ENCODE peak calls at places on chromosomes 5 and 9, in seven cellular contexts. L is PC-3; O is psoas muscle; W is CD4-positive, alpha-beta T cell; T is IMR-90; R is heart left ventricle; P is tibial nerve. G is an unnamed sample.

GRCh38 chr5:154221371-154221896 is 30.9 kb downstream of the GALNT10 start:
- DNase-seq in L (peak), O (no peak), W (peak), T (peak), R (peak), P (no peak), G (no peak)

GRCh38 chr5:169656125-169656990 is 19.3 kb downstream of the DOCK2 start:
- DNase-seq in L (no peak), O (no peak), W (no peak), T (peak), R (peak), P (no peak), G (peak)

GRCh38 chr5:10354048-10354872 is 765 bp downstream of the MARCHF6 start:
- DNase-seq in L (peak), O (no peak), W (peak), T (peak), R (peak), P (no peak), G (no peak)

GRCh38 chr5:83253731-83254130 is 176.4 kb downstream of the XRCC4 start:
- DNase-seq in L (no peak), O (no peak), W (no peak), T (no peak), R (no peak), P (no peak), G (no peak)

GRCh38 chr5:72557576-72558336 is 50.5 kb upstream of the ZNF366 start:
- DNase-seq in L (no peak), O (no peak), W (no peak), T (no peak), R (no peak), P (no peak), G (no peak)

GRCh38 chr5:102762095-102762534 is 7.0 kb downstream of the PAM start:
- DNase-seq in L (peak), O (no peak), W (no peak), T (peak), R (no peak), P (no peak), G (no peak)

GRCh38 chr5:163104496-163104895 is 332.9 kb upstream of the CCNG1 start:
- DNase-seq in L (peak), O (no peak), W (no peak), T (no peak), R (no peak), P (no peak), G (no peak)

GRCh38 chr9:116466289-116467012 is 220.7 kb upstream of the TRIM32 start:
- DNase-seq in L (no peak), O (no peak), W (no peak), T (peak), R (no peak), P (no peak), G (no peak)

GRCh38 chr5:146789712-146790660 is 88.6 kb downstream of the PPP2R2B start:
- DNase-seq in L (no peak), O (no peak), W (no peak), T (no peak), R (no peak), P (no peak), G (no peak)

GRCh38 chr9:20447291-20447690 is 175.0 kb downstream of the MLLT3 start:
- DNase-seq in L (no peak), O (no peak), W (no peak), T (no peak), R (no peak), P (no peak), G (no peak)

GRCh38 chr9:136644343-136644592 is 18.4 kb upstream of the EGFL7 start:
- DNase-seq in L (no peak), O (no peak), W (no peak), T (peak), R (peak), P (no peak), G (peak)

GRCh38 chr5:109743041-109743531 is 53.4 kb downstream of the MAN2A1 start:
- DNase-seq in L (no peak), O (no peak), W (no peak), T (no peak), R (no peak), P (no peak), G (no peak)

GRCh38 chr9:133763272-133764183 is 25.4 kb upstream of the SARDH start:
- DNase-seq in L (no peak), O (no peak), W (no peak), T (peak), R (no peak), P (no peak), G (no peak)

GRCh38 chr9:7315746-7316457 is 483.7 kb downstream of the DMAC1 start:
- DNase-seq in L (no peak), O (no peak), W (no peak), T (peak), R (no peak), P (no peak), G (no peak)

GRCh38 chr9:97633859-97634485 is 351 bp downstream of the NCBP1 start:
- DNase-seq in L (peak), O (no peak), W (no peak), T (peak), R (no peak), P (no peak), G (no peak)

GRCh38 chr9:118455781-118456180 is 751.6 kb downstream of the TLR4 start:
- DNase-seq in L (no peak), O (no peak), W (no peak), T (no peak), R (no peak), P (no peak), G (no peak)

GRCh38 chr5:134541736-134542376 is 16.4 kb downstream of the JADE2 start:
- DNase-seq in L (peak), O (no peak), W (no peak), T (peak), R (peak), P (no peak), G (peak)

GRCh38 chr5:67873935-67874334 is 341.6 kb upstream of the PIK3R1 start:
- DNase-seq in L (no peak), O (no peak), W (no peak), T (no peak), R (no peak), P (no peak), G (no peak)

GRCh38 chr5:141668601-141669265 is 13.3 kb downstream of the ARAP3 start:
- DNase-seq in L (no peak), O (no peak), W (no peak), T (peak), R (no peak), P (no peak), G (no peak)

GRCh38 chr5:73701566-73701965 is 75.6 kb downstream of the ARHGEF28 start:
- DNase-seq in L (peak), O (no peak), W (no peak), T (no peak), R (no peak), P (no peak), G (no peak)

GRCh38 chr5:68344447-68345111 is 129.0 kb downstream of the PIK3R1 start:
- DNase-seq in L (peak), O (no peak), W (no peak), T (peak), R (no peak), P (no peak), G (no peak)

GRCh38 chr5:1106385-1107166 is 5.3 kb downstream of the SLC12A7 start:
- DNase-seq in L (no peak), O (no peak), W (peak), T (no peak), R (no peak), P (no peak), G (peak)

GRCh38 chr5:31911291-31912265 is 262.5 kb downstream of the GOLPH3 start:
- DNase-seq in L (peak), O (no peak), W (no peak), T (no peak), R (no peak), P (no peak), G (no peak)

GRCh38 chr5:90696148-90696547 is 137.6 kb downstream of the ADGRV1 start:
- DNase-seq in L (no peak), O (no peak), W (no peak), T (no peak), R (no peak), P (no peak), G (no peak)

GRCh38 chr5:36840077-36840476 is 36.5 kb upstream of the NIPBL start:
- DNase-seq in L (no peak), O (no peak), W (no peak), T (no peak), R (no peak), P (no peak), G (no peak)

GRCh38 chr5:106094128-106094726 is 1576.5 kb downstream of the EFNA5 start:
- DNase-seq in L (peak), O (no peak), W (no peak), T (peak), R (no peak), P (no peak), G (no peak)

GRCh38 chr9:95282332-95282731 is 35.2 kb downstream of the FANCC start:
- DNase-seq in L (no peak), O (no peak), W (no peak), T (no peak), R (no peak), P (no peak), G (no peak)

GRCh38 chr5:102617857-102618187 is 119.0 kb upstream of the SLCO6A1 start:
- DNase-seq in L (peak), O (no peak), W (no peak), T (no peak), R (no peak), P (no peak), G (no peak)

GRCh38 chr9:88791105-88791805 is 200.0 kb upstream of the S1PR3 start:
- DNase-seq in L (peak), O (no peak), W (no peak), T (peak), R (no peak), P (no peak), G (no peak)

GRCh38 chr5:72556351-72557146 is 49.3 kb upstream of the ZNF366 start:
- DNase-seq in L (peak), O (peak), W (peak), T (peak), R (peak), P (peak), G (no peak)

GRCh38 chr9:17958363-17958762 is 379.5 kb downstream of the SH3GL2 start:
- DNase-seq in L (no peak), O (no peak), W (no peak), T (no peak), R (no peak), P (no peak), G (no peak)

GRCh38 chr5:134479839-134480238 is 45.6 kb upstream of the JADE2 start:
- DNase-seq in L (no peak), O (no peak), W (no peak), T (no peak), R (no peak), P (no peak), G (no peak)

GRCh38 chr9:117413346-117414219 is 1.3 kb downstream of the ASTN2 start:
- DNase-seq in L (no peak), O (no peak), W (no peak), T (no peak), R (no peak), P (no peak), G (no peak)

GRCh38 chr5:174736777-174737176 is 12.4 kb downstream of the MSX2 start:
- DNase-seq in L (no peak), O (no peak), W (no peak), T (no peak), R (no peak), P (no peak), G (no peak)

GRCh38 chr5:174736351-174736721 is 12.0 kb downstream of the MSX2 start:
- DNase-seq in L (no peak), O (no peak), W (no peak), T (peak), R (no peak), P (no peak), G (no peak)

GRCh38 chr5:174734571-174735497 is 10.5 kb downstream of the MSX2 start:
- DNase-seq in L (no peak), O (no peak), W (no peak), T (no peak), R (no peak), P (no peak), G (no peak)

GRCh38 chr5:174737335-174737734 is 13.0 kb downstream of the MSX2 start:
- DNase-seq in L (no peak), O (no peak), W (no peak), T (peak), R (no peak), P (no peak), G (no peak)

DNA sequence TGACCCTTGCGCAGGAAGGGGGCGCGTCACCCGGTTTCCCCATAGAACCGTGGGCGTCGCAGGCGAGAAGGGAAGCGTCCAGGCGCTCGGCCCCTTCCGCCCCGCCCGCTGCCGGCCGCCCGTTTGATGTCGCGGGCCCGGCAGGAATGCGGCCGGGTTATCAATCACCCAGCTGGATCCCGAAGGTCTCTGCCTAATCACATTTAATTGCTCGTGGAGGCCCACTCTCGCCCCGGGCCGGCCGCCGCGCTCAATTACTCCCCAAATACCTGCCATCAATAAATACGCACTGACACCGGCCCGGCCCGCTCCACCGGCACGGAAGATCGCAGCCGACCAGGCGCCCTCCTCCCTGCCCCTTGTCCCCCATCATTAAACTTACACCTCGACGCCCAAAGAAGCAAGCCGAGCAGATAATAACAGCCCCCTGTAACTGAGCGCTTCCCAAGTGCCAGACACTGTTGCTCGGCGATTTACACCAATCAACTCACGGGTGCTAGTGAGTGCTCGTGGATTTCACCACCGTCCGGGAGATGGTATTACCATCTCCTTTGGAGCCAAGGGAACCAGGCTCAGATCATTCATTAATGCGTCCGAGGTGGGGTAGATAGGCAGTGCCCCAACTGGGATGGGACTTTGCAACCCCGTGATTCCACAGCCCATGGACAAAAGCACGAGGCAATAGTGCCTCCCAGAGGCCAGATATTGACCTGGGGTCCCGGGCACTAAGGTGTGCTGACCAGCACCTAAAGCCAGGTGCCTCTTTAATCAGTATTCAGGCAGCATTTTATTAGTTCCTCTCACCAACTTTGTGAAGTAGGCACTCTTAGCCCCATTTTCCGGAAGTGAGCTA is 11.3 kb downstream of the MSX2 start:
- DNase-seq in L (peak), O (no peak), W (no peak), T (no peak), R (no peak), P (no peak), G (no peak)
- TF ChIP-seq CTCF in L (peak), O (peak), W (no peak), T (peak), R (peak), P (no peak), G (no peak)

DNA sequence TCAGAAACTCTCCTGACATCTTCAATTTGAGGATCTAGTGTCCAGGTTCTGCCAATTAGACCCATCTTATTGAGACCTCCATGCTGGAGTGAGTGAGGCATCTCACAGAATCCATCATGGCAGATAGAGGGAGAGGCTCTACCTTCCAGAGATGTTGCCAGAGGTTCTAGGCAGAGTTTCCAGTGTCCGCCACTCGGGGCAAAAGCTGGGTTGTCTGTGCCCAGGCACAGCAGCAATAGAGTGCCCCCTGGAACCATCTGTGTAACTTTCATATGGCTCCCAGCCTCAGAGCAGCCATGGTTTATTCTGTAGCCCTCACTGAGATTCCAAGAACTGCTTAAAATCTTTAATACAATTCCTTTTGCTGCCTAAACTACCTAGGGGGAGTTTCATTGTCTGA is 16.6 kb upstream of the CCDC112 start:
- DNase-seq in L (no peak), O (no peak), W (no peak), T (no peak), R (no peak), P (no peak), G (no peak)
- TF ChIP-seq CTCF in L (no peak), O (no peak), W (no peak), T (no peak), R (no peak), P (no peak), G (no peak)

DNA sequence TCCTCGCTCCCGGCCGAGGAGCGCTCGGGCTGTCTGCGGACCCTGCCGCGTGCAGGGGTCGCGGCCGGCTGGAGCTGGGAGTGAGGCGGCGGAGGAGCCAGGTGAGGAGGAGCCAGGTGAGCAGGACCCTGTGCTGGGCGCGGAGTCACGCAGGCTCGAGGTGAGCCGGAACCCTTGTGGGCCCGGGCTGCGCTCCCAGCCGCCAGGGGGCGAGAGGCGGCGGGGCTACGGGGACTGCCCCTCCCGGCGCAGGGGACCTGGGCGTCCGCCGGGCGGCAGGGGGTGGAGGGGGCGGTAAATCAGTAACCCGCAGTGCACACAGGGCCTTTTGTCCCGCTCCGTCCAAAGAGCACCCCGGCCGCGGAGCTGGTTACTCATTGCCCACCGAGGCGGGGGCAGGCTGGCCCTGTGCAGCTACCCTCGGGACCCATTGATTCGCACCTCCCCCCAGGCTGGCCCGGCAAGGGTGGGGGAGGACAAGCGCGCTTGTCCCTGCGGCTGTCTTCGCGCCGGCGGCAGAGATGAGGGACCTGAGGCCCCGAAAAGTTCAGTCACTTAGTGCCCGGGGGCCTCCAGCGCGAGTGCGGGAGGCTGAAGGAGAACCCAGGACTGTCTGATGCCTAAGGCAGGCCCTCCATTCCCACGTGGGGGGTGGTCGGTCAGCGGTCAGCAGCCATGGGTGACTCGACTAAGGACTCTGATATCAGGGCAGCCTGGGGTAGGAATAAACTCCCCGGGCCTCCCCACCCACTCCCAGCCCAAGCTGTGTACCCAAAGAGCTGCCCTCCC is 397 bp downstream of the FGFR4 start:
- DNase-seq in L (peak), O (peak), W (peak), T (no peak), R (no peak), P (no peak), G (no peak)
- TF ChIP-seq CTCF in L (peak), O (peak), W (peak), T (peak), R (peak), P (peak), G (peak)

DNA sequence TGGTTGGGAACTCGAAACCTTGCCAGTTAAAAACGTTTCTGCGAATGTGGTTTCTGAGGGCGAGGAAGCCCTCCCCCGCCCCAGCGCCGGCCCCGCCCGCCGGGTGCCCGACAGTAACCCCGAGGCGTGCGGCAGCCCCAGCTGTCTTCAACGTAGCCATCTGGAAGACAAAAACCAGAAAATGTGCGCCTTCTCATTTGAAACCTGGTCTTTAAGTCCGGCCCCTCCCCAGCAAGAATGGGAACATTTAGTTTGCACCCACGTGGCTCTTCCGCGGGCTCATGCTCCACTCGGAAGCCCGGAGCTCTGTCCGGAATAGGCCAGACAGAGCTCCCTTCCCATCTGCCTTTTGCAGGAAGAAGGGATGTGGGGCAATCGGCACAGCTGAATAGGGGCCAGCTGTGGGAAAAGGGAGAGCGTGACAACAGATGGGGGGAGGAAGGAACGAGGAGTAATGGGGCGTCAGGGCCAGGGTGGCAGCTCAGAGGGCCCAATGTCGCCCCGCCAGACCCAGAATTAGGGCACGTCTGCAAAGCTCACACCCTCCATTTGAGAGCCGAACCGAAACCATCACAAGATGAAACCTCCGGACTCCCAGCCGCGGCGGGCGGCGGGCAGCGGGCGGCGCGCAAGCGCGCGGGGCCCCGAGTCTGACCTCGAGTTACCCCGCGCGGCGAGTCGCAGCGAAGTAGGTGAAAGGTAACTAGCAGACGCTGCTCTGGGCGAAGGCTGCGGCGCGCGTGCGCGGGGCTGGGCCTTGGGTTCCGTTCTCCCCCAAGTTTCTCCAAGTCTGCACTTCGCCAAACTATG is 63.4 kb upstream of the ABCA1 start:
- DNase-seq in L (peak), O (peak), W (peak), T (peak), R (peak), P (peak), G (peak)
- TF ChIP-seq CTCF in L (no peak), O (no peak), W (no peak), T (no peak), R (no peak), P (no peak), G (no peak)

GRCh38 chr5:22625451-22625850 is 227.7 kb downstream of the CDH12 start:
- DNase-seq in L (no peak), O (no peak), W (no peak), T (no peak), R (no peak), P (no peak), G (no peak)
- TF ChIP-seq CTCF in L (no peak), O (no peak), W (no peak), T (no peak), R (no peak), P (no peak), G (no peak)

GRCh38 chr5:142689081-142689480 is 3.2 kb upstream of the FGF1 start:
- DNase-seq in L (no peak), O (no peak), W (no peak), T (no peak), R (no peak), P (no peak), G (no peak)
- TF ChIP-seq CTCF in L (no peak), O (no peak), W (no peak), T (no peak), R (no peak), P (no peak), G (no peak)

DNA sequence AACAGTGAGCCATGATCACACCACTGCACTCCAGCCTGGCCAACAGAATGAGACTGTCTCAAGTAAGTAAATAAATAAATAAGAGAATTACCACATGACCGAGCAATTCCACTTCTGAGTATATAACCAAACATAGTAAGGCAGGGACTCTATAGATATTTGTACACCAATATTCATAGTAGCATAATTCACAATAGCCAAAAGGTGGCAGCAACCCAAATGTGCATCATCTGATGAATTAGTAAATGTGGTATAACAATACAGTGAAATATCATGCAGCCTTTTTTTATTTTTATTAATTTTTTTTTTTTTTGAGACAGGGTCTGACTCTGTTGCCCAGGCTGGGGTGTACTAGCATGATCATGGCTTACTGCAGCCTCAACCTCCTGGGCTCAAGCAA is 33.1 kb downstream of the ALDH7A1 start:
- DNase-seq in L (peak), O (no peak), W (no peak), T (peak), R (no peak), P (no peak), G (no peak)
- TF ChIP-seq CTCF in L (no peak), O (no peak), W (no peak), T (no peak), R (no peak), P (no peak), G (no peak)